ENCODE peak calls at places on chromosomes 16 and 17, in ten cellular contexts. B is AG10803; X is cardiac septum; I is left ventricle myocardium inferior; D is hypothalamus; J is stimulated activated CD8-positive, alpha-beta memory T cell treated with anti-CD3 and anti-CD28 coated beads, Interleukin-4, amount 100 ng/mL, for 1 hour; Q is NCI-H460; C is activated B cell treated with CpG ODN at 0.5 μM for 24 hours; P is choroid plexus epithelial cell; O is T-cell. E is an unnamed sample.

GRCh38 chr17:62000186-62000585 is 64.9 kb downstream of the MED13 start:
- DNase-seq in B (no peak), X (no peak), I (no peak), D (no peak), J (no peak), Q (no peak), C (no peak), P (peak), O (no peak), E (no peak)

GRCh38 chr16:5007256-5007655 is 26.5 kb downstream of the NAGPA start:
- DNase-seq in B (no peak), X (no peak), I (no peak), D (no peak), J (no peak), Q (no peak), C (no peak), P (no peak), O (no peak), E (no peak)

GRCh38 chr17:65660947-65661346 is 99.5 kb upstream of the AXIN2 start:
- DNase-seq in B (peak), X (no peak), I (no peak), D (no peak), J (no peak), Q (peak), C (no peak), P (peak), O (no peak), E (no peak)

GRCh38 chr16:84995666-84996065 is 15.7 kb downstream of the ZDHHC7 start:
- DNase-seq in B (no peak), X (peak), I (no peak), D (no peak), J (no peak), Q (peak), C (no peak), P (no peak), O (no peak), E (no peak)

GRCh38 chr17:13509561-13509960 is 92.2 kb downstream of the HS3ST3A1 start:
- DNase-seq in B (no peak), X (no peak), I (no peak), D (no peak), J (no peak), Q (no peak), C (no peak), P (peak), O (no peak), E (no peak)

GRCh38 chr17:74332017-74332650 is 6.1 kb downstream of the KIF19 start:
- DNase-seq in B (no peak), X (no peak), I (no peak), D (no peak), J (no peak), Q (no peak), C (no peak), P (no peak), O (no peak), E (no peak)

GRCh38 chr16:87841608-87842208 is 27.6 kb downstream of the SLC7A5 start:
- DNase-seq in B (no peak), X (no peak), I (no peak), D (no peak), J (no peak), Q (no peak), C (no peak), P (no peak), O (no peak), E (no peak)

GRCh38 chr17:8995711-8996110 is 25.6 kb upstream of the NTN1 start:
- DNase-seq in B (no peak), X (no peak), I (no peak), D (no peak), J (no peak), Q (no peak), C (no peak), P (no peak), O (no peak), E (no peak)

GRCh38 chr16:81694494-81695285 is 84.4 kb upstream of the PLCG2 start:
- DNase-seq in B (no peak), X (no peak), I (no peak), D (no peak), J (no peak), Q (no peak), C (no peak), P (no peak), O (no peak), E (no peak)

GRCh38 chr16:10386517-10387377 is 886 bp downstream of the ATF7IP2 start:
- DNase-seq in B (no peak), X (no peak), I (no peak), D (no peak), J (no peak), Q (no peak), C (no peak), P (peak), O (no peak), E (no peak)

GRCh38 chr17:78032166-78032565 is 73.7 kb downstream of the TNRC6C start:
- DNase-seq in B (peak), X (no peak), I (no peak), D (no peak), J (no peak), Q (no peak), C (no peak), P (peak), O (no peak), E (no peak)

GRCh38 chr16:24505959-24506358 is 33.4 kb upstream of the RBBP6 start:
- DNase-seq in B (no peak), X (no peak), I (no peak), D (no peak), J (no peak), Q (no peak), C (no peak), P (no peak), O (no peak), E (no peak)

GRCh38 chr16:16150117-16150877 is 73.0 kb downstream of the ABCC6 start:
- DNase-seq in B (peak), X (peak), I (peak), D (peak), J (no peak), Q (no peak), C (no peak), P (peak), O (no peak), E (no peak)

GRCh38 chr17:72075995-72076677 is 44.7 kb upstream of the SOX9 start:
- DNase-seq in B (no peak), X (no peak), I (no peak), D (no peak), J (no peak), Q (no peak), C (no peak), P (no peak), O (no peak), E (no peak)

GRCh38 chr16:70712359-70712758 is 26.5 kb upstream of the MTSS2 start:
- DNase-seq in B (no peak), X (no peak), I (no peak), D (no peak), J (no peak), Q (no peak), C (no peak), P (no peak), O (no peak), E (no peak)

GRCh38 chr17:74372426-74372825 is 5.1 kb downstream of the GPR142 start:
- DNase-seq in B (no peak), X (no peak), I (no peak), D (no peak), J (no peak), Q (no peak), C (no peak), P (no peak), O (no peak), E (no peak)

GRCh38 chr17:16491131-16491702 is 776 bp downstream of the LRRC75A start:
- DNase-seq in B (no peak), X (no peak), I (no peak), D (no peak), J (no peak), Q (no peak), C (no peak), P (no peak), O (peak), E (no peak)

GRCh38 chr17:45171338-45172231 is 9.9 kb downstream of the HEXIM2 start:
- DNase-seq in B (peak), X (no peak), I (no peak), D (no peak), J (no peak), Q (peak), C (no peak), P (no peak), O (no peak), E (no peak)

GRCh38 chr16:84692451-84692850 is 7.3 kb upstream of the USP10 start:
- DNase-seq in B (no peak), X (no peak), I (no peak), D (no peak), J (no peak), Q (no peak), C (no peak), P (peak), O (no peak), E (no peak)

GRCh38 chr17:82611140-82612058 is 36.8 kb downstream of the WDR45B start:
- DNase-seq in B (peak), X (no peak), I (no peak), D (no peak), J (no peak), Q (no peak), C (no peak), P (peak), O (no peak), E (no peak)

GRCh38 chr17:1870592-1870991 is 40.8 kb downstream of the RPA1 start:
- DNase-seq in B (no peak), X (no peak), I (no peak), D (no peak), J (no peak), Q (no peak), C (no peak), P (peak), O (peak), E (no peak)

GRCh38 chr17:48429638-48430586 is at the start of gene SKAP1:
- DNase-seq in B (no peak), X (no peak), I (no peak), D (no peak), J (peak), Q (no peak), C (peak), P (no peak), O (peak), E (no peak)

GRCh38 chr17:13770702-13771101 is 169.0 kb upstream of the HS3ST3A1 start:
- DNase-seq in B (no peak), X (no peak), I (no peak), D (no peak), J (no peak), Q (no peak), C (no peak), P (no peak), O (no peak), E (no peak)

GRCh38 chr16:89026121-89026612 is 49.2 kb upstream of the CBFA2T3 start:
- DNase-seq in B (no peak), X (no peak), I (no peak), D (no peak), J (peak), Q (no peak), C (no peak), P (peak), O (peak), E (no peak)

GRCh38 chr16:77273815-77274214 is 74.6 kb downstream of the SYCE1L start:
- DNase-seq in B (peak), X (no peak), I (no peak), D (no peak), J (no peak), Q (no peak), C (no peak), P (peak), O (no peak), E (peak)

GRCh38 chr17:62178579-62178978 is 113.5 kb upstream of the MED13 start:
- DNase-seq in B (peak), X (no peak), I (no peak), D (no peak), J (no peak), Q (no peak), C (no peak), P (peak), O (no peak), E (no peak)

GRCh38 chr16:2009791-2010510 is at the start of gene ZNF598:
- DNase-seq in B (peak), X (peak), I (peak), D (peak), J (peak), Q (peak), C (peak), P (peak), O (peak), E (no peak)

GRCh38 chr17:77498875-77499698 is 358.3 kb downstream of the SEC14L1 start:
- DNase-seq in B (no peak), X (peak), I (no peak), D (no peak), J (no peak), Q (no peak), C (peak), P (no peak), O (no peak), E (no peak)

GRCh38 chr17:73465130-73465529 is 153.3 kb upstream of the CDC42EP4 start:
- DNase-seq in B (no peak), X (no peak), I (no peak), D (no peak), J (no peak), Q (no peak), C (no peak), P (no peak), O (no peak), E (no peak)

GRCh38 chr16:54921229-54921824 is 9.3 kb upstream of the IRX5 start:
- DNase-seq in B (peak), X (no peak), I (no peak), D (no peak), J (no peak), Q (no peak), C (no peak), P (peak), O (no peak), E (no peak)

GRCh38 chr17:50181155-50181554 is 15.3 kb downstream of the SGCA start:
- DNase-seq in B (no peak), X (no peak), I (no peak), D (no peak), J (no peak), Q (no peak), C (no peak), P (no peak), O (no peak), E (no peak)

GRCh38 chr17:14019186-14019956 is 49.9 kb upstream of the COX10 start:
- DNase-seq in B (peak), X (no peak), I (no peak), D (no peak), J (no peak), Q (no peak), C (no peak), P (peak), O (no peak), E (no peak)

GRCh38 chr16:48082516-48082915 is 73.3 kb downstream of the ABCC12 start:
- DNase-seq in B (peak), X (no peak), I (peak), D (no peak), J (no peak), Q (no peak), C (no peak), P (peak), O (no peak), E (no peak)

GRCh38 chr17:6903516-6903915 is 72.0 kb upstream of the TEKT1 start:
- DNase-seq in B (no peak), X (no peak), I (no peak), D (no peak), J (no peak), Q (no peak), C (no peak), P (no peak), O (no peak), E (no peak)

E was measured in kidney epithelial cell.